ENCODE peak calls at places on chromosomes 13 and 19, in six cellular contexts. One of them, this sample, is unnamed. For H3K4me1, the result is how much of the 10 kb centered on the place peaks cover.

GRCh38 chr13:55062662-55063061 is 2034.0 kb downstream of the OLFM4 start:
- DNase-seq in stomach: no peak
- DNase-seq in gastrocnemius medialis: no peak
- DNase-seq in breast epithelium: no peak
- DNase-seq in body of pancreas: no peak
- DNase-seq in IMR-90: no peak
- DNase-seq in this sample: no peak

GRCh38 chr19:2250765-2251576 is 1.8 kb downstream of the AMH start:
- DNase-seq in breast epithelium: no peak
- DNase-seq in gastrocnemius medialis: no peak
- DNase-seq in body of pancreas: no peak
- DNase-seq in IMR-90: no peak
- DNase-seq in stomach: no peak
- DNase-seq in this sample: no peak

GRCh38 chr13:27082325-27082724 is 89.3 kb downstream of the USP12 start:
- DNase-seq in breast epithelium: no peak
- DNase-seq in IMR-90: no peak
- DNase-seq in stomach: no peak
- DNase-seq in gastrocnemius medialis: no peak
- DNase-seq in body of pancreas: no peak
- DNase-seq in this sample: no peak

GRCh38 chr13:110499621-110500281 is 61.8 kb downstream of the RAB20 start:
- DNase-seq in body of pancreas: no peak
- DNase-seq in breast epithelium: no peak
- DNase-seq in gastrocnemius medialis: no peak
- DNase-seq in IMR-90: peak
- DNase-seq in stomach: no peak
- DNase-seq in this sample: no peak

GRCh38 chr19:46371371-46371901 is 24.5 kb downstream of the PPP5C start:
- DNase-seq in IMR-90: peak
- DNase-seq in stomach: no peak
- DNase-seq in body of pancreas: no peak
- DNase-seq in gastrocnemius medialis: no peak
- DNase-seq in breast epithelium: no peak
- DNase-seq in this sample: no peak

GRCh38 chr19:36627057-36627456 is 21.9 kb downstream of the ZNF382 start:
- DNase-seq in breast epithelium: no peak
- DNase-seq in stomach: no peak
- DNase-seq in body of pancreas: no peak
- DNase-seq in IMR-90: no peak
- DNase-seq in gastrocnemius medialis: no peak
- DNase-seq in this sample: no peak

GRCh38 chr13:58858870-58859371 is 1227.4 kb downstream of the PCDH17 start:
- DNase-seq in gastrocnemius medialis: no peak
- DNase-seq in body of pancreas: no peak
- DNase-seq in breast epithelium: no peak
- DNase-seq in IMR-90: no peak
- DNase-seq in stomach: no peak
- DNase-seq in this sample: no peak

GRCh38 chr13:32047088-32047487 is 15.5 kb downstream of the FRY start:
- DNase-seq in body of pancreas: no peak
- DNase-seq in IMR-90: no peak
- DNase-seq in breast epithelium: no peak
- DNase-seq in stomach: no peak
- DNase-seq in gastrocnemius medialis: no peak
- DNase-seq in this sample: no peak

GRCh38 chr13:38473305-38473704 is 123.7 kb downstream of the UFM1 start:
- DNase-seq in breast epithelium: no peak
- DNase-seq in stomach: no peak
- DNase-seq in gastrocnemius medialis: no peak
- DNase-seq in IMR-90: no peak
- DNase-seq in body of pancreas: no peak
- DNase-seq in this sample: no peak

GRCh38 chr13:76293751-76294150 is 592.5 kb downstream of the KCTD12 start:
- DNase-seq in stomach: no peak
- DNase-seq in breast epithelium: no peak
- DNase-seq in IMR-90: no peak
- DNase-seq in body of pancreas: no peak
- DNase-seq in gastrocnemius medialis: no peak
- DNase-seq in this sample: no peak

GRCh38 chr13:21528616-21529015 is 69.5 kb upstream of the ZDHHC20 start:
- DNase-seq in IMR-90: peak
- DNase-seq in stomach: no peak
- DNase-seq in body of pancreas: no peak
- DNase-seq in gastrocnemius medialis: no peak
- DNase-seq in breast epithelium: no peak
- DNase-seq in this sample: no peak

GRCh38 chr19:44113784-44114390 is 688 bp downstream of the ZNF225 start:
- DNase-seq in stomach: no peak
- DNase-seq in gastrocnemius medialis: no peak
- DNase-seq in body of pancreas: no peak
- DNase-seq in IMR-90: peak
- DNase-seq in breast epithelium: no peak
- DNase-seq in this sample: no peak

GRCh38 chr13:80117515-80117914 is 223.4 kb downstream of the SPRY2 start:
- DNase-seq in stomach: no peak
- DNase-seq in IMR-90: no peak
- DNase-seq in breast epithelium: no peak
- DNase-seq in gastrocnemius medialis: no peak
- DNase-seq in body of pancreas: no peak
- DNase-seq in this sample: no peak

GRCh38 chr19:49843265-49843664 is 7.7 kb upstream of the PTOV1 start:
- DNase-seq in stomach: no peak
- DNase-seq in IMR-90: no peak
- DNase-seq in gastrocnemius medialis: no peak
- DNase-seq in breast epithelium: no peak
- DNase-seq in body of pancreas: no peak
- DNase-seq in this sample: no peak

GRCh38 chr19:33464010-33464732 is 57.4 kb downstream of the PEPD start:
- DNase-seq in breast epithelium: no peak
- DNase-seq in IMR-90: no peak
- DNase-seq in stomach: no peak
- DNase-seq in gastrocnemius medialis: no peak
- DNase-seq in body of pancreas: no peak
- DNase-seq in this sample: no peak

GRCh38 chr19:43290568-43291359 is 21.4 kb upstream of the PSG9 start:
- DNase-seq in gastrocnemius medialis: no peak
- DNase-seq in body of pancreas: no peak
- DNase-seq in IMR-90: no peak
- DNase-seq in breast epithelium: no peak
- DNase-seq in stomach: no peak
- DNase-seq in this sample: no peak

GRCh38 chr13:89748716-89749115 is 1598.8 kb upstream of the MIR17HG start:
- DNase-seq in IMR-90: no peak
- DNase-seq in breast epithelium: no peak
- DNase-seq in body of pancreas: no peak
- DNase-seq in stomach: no peak
- DNase-seq in gastrocnemius medialis: no peak
- DNase-seq in this sample: no peak

GRCh38 chr13:44136693-44137268 is 236.8 kb upstream of the SERP2 start:
- DNase-seq in breast epithelium: no peak
- DNase-seq in body of pancreas: no peak
- DNase-seq in IMR-90: no peak
- DNase-seq in gastrocnemius medialis: no peak
- DNase-seq in stomach: no peak
- DNase-seq in this sample: no peak

GRCh38 chr13:75416327-75417005 is 65.5 kb downstream of the TBC1D4 start:
- DNase-seq in body of pancreas: no peak
- DNase-seq in stomach: no peak
- DNase-seq in gastrocnemius medialis: no peak
- DNase-seq in breast epithelium: no peak
- DNase-seq in IMR-90: no peak
- DNase-seq in this sample: no peak

GRCh38 chr19:4534836-4535658 is at the start of gene PLIN5:
- DNase-seq in stomach: peak
- DNase-seq in IMR-90: peak
- DNase-seq in breast epithelium: peak
- DNase-seq in body of pancreas: peak
- DNase-seq in gastrocnemius medialis: peak
- DNase-seq in this sample: peak

GRCh38 chr13:111121421-111121820 is 6.3 kb downstream of the ARHGEF7 start:
- DNase-seq in body of pancreas: no peak
- DNase-seq in IMR-90: no peak
- DNase-seq in stomach: no peak
- DNase-seq in gastrocnemius medialis: no peak
- DNase-seq in breast epithelium: no peak
- DNase-seq in this sample: no peak

GRCh38 chr13:77172650-77173049 is 145.7 kb upstream of the FBXL3 start:
- DNase-seq in stomach: no peak
- DNase-seq in body of pancreas: no peak
- DNase-seq in breast epithelium: no peak
- DNase-seq in gastrocnemius medialis: no peak
- DNase-seq in IMR-90: no peak
- DNase-seq in this sample: no peak

GRCh38 chr13:90217275-90217674 is 1130.2 kb upstream of the MIR17HG start:
- DNase-seq in IMR-90: no peak
- DNase-seq in breast epithelium: no peak
- DNase-seq in stomach: no peak
- DNase-seq in gastrocnemius medialis: no peak
- DNase-seq in body of pancreas: no peak
- DNase-seq in this sample: no peak

GRCh38 chr13:20882206-20882605 is 20.3 kb downstream of the XPO4 start:
- DNase-seq in body of pancreas: no peak
- DNase-seq in stomach: no peak
- DNase-seq in IMR-90: peak
- DNase-seq in breast epithelium: no peak
- DNase-seq in gastrocnemius medialis: peak
- DNase-seq in this sample: no peak

GRCh38 chr19:54207908-54208783 is 7.5 kb downstream of the RPS9 start:
- DNase-seq in gastrocnemius medialis: peak
- DNase-seq in body of pancreas: peak
- DNase-seq in breast epithelium: peak
- DNase-seq in IMR-90: peak
- DNase-seq in stomach: peak
- DNase-seq in this sample: peak

GRCh38 chr19:55179570-55180484 is at the start of gene SYT5:
- DNase-seq in stomach: peak
- DNase-seq in breast epithelium: no peak
- DNase-seq in body of pancreas: peak
- DNase-seq in IMR-90: no peak
- DNase-seq in gastrocnemius medialis: no peak
- DNase-seq in this sample: no peak

GRCh38 chr19:31448221-31448657 is 99.0 kb upstream of the TSHZ3 start:
- DNase-seq in stomach: peak
- DNase-seq in breast epithelium: peak
- DNase-seq in gastrocnemius medialis: peak
- DNase-seq in body of pancreas: peak
- DNase-seq in IMR-90: peak
- DNase-seq in this sample: peak

GRCh38 chr13:34357435-34358232 is 539.7 kb downstream of the RFC3 start:
- DNase-seq in IMR-90: peak
- DNase-seq in stomach: no peak
- DNase-seq in breast epithelium: no peak
- DNase-seq in body of pancreas: peak
- DNase-seq in gastrocnemius medialis: no peak
- DNase-seq in this sample: no peak

GRCh38 chr13:39023316-39023715 is 14.6 kb downstream of the PROSER1 start:
- DNase-seq in body of pancreas: no peak
- DNase-seq in IMR-90: peak
- DNase-seq in gastrocnemius medialis: no peak
- DNase-seq in stomach: no peak
- DNase-seq in breast epithelium: no peak
- DNase-seq in this sample: no peak

DNA sequence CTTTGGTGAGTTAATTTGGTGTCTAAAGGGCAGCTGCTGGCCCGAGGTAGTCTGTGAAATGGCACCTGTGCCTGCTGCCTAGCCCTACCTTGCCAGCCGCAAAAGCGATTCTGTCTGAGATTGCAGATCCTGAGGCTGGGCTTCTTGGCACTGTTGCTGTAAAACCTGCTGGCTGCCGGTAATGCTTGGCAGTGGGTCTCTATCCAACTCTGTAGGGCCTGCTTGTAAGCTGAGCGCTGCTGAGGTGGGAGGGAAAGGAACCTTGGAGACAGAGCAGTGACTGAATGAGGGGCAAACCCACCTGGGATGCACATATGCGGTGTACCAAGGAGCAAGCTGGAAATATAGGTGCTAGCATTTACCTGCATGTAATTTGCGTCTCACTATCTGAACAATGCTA is 11.7 kb downstream of the LCP1 start:
- DNase-seq in breast epithelium: no peak
- DNase-seq in gastrocnemius medialis: no peak
- DNase-seq in IMR-90: no peak
- DNase-seq in body of pancreas: peak
- DNase-seq in stomach: peak
- DNase-seq in this sample: no peak
- TF ChIP-seq POLR2A in breast epithelium: no peak
- TF ChIP-seq POLR2A in gastrocnemius medialis: no peak
- TF ChIP-seq POLR2A in IMR-90: no peak
- TF ChIP-seq POLR2A in body of pancreas: no peak
- TF ChIP-seq POLR2A in stomach: no peak
- TF ChIP-seq POLR2A in this sample: no peak

GRCh38 chr13:46595136-46595917 is 42.4 kb downstream of the LRCH1 start:
- DNase-seq in IMR-90: peak
- DNase-seq in body of pancreas: no peak
- DNase-seq in stomach: no peak
- DNase-seq in breast epithelium: peak
- DNase-seq in gastrocnemius medialis: no peak
- DNase-seq in this sample: peak
- H3K4me1 ChIP-seq in IMR-90: under half
- H3K4me1 ChIP-seq in body of pancreas: under half
- H3K4me1 ChIP-seq in stomach: half or more
- H3K4me1 ChIP-seq in breast epithelium: under half
- H3K4me1 ChIP-seq in gastrocnemius medialis: under half
- H3K4me1 ChIP-seq in this sample: under half

DNA sequence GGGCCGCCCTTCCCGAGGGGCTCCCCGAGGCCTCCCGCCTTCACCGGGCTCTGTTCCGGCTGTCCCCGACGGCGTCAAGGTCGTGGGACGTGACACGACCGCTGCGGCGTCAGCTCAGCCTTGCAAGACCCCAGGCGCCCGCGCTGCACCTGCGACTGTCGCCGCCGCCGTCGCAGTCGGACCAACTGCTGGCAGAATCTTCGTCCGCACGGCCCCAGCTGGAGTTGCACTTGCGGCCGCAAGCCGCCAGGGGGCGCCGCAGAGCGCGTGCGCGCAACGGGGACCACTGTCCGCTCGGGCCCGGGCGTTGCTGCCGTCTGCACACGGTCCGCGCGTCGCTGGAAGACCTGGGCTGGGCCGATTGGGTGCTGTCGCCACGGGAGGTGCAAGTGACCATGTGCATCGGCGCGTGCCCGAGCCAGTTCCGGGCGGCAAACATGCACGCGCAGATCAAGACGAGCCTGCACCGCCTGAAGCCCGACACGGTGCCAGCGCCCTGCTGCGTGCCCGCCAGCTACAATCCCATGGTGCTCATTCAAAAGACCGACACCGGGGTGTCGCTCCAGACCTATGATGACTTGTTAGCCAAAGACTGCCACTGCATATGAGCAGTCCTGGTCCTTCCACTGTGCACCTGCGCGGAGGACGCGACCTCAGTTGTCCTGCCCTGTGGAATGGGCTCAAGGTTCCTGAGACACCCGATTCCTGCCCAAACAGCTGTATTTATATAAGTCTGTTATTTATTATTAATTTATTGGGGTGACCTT is 2.6 kb downstream of the GDF15 start:
- DNase-seq in IMR-90: no peak
- DNase-seq in body of pancreas: peak
- DNase-seq in gastrocnemius medialis: peak
- DNase-seq in stomach: peak
- DNase-seq in breast epithelium: peak
- DNase-seq in this sample: peak
- TF ChIP-seq POLR2A in IMR-90: no peak
- TF ChIP-seq POLR2A in body of pancreas: peak
- TF ChIP-seq POLR2A in gastrocnemius medialis: peak
- TF ChIP-seq POLR2A in stomach: no peak
- TF ChIP-seq POLR2A in breast epithelium: no peak
- TF ChIP-seq POLR2A in this sample: no peak

GRCh38 chr19:5985098-5985783 is 7.3 kb upstream of the RANBP3 start:
- DNase-seq in IMR-90: peak
- DNase-seq in body of pancreas: no peak
- DNase-seq in breast epithelium: no peak
- DNase-seq in stomach: no peak
- DNase-seq in gastrocnemius medialis: no peak
- DNase-seq in this sample: no peak
- H3K4me1 ChIP-seq in IMR-90: under half
- H3K4me1 ChIP-seq in body of pancreas: under half
- H3K4me1 ChIP-seq in breast epithelium: under half
- H3K4me1 ChIP-seq in stomach: half or more
- H3K4me1 ChIP-seq in gastrocnemius medialis: under half
- H3K4me1 ChIP-seq in this sample: under half